ENCODE peak calls at places on chromosomes 1 and 21, in six cellular contexts. V is keratinocyte; Z is stimulated activated CD4-positive, alpha-beta T cell treated with anti-CD3 and anti-CD28 coated beads, Interleukin-1b, Interleukin-23, amount 100 ng/mL, for 4 hours; C is effector memory CD4-positive, alpha-beta T cell; G is amygdala; Y is endothelial cell. R is an unnamed sample.

GRCh38 chr21:45544449-45545235 is 2.4 kb upstream of the SLC19A1 start:
- DNase-seq in V (no peak), C (no peak), Z (no peak), Y (no peak), G (no peak), R (no peak)

GRCh38 chr1:153248480-153248879 is 11.0 kb upstream of the LORICRIN start:
- DNase-seq in C (no peak), Z (no peak), V (no peak), Y (no peak), G (no peak), R (no peak)

GRCh38 chr1:189693140-189693539 is 784.5 kb downstream of the BRINP3 start:
- DNase-seq in C (no peak), V (no peak), Z (no peak), G (no peak), Y (no peak), R (no peak)

GRCh38 chr1:101178341-101178687 is 58.5 kb upstream of the S1PR1 start:
- DNase-seq in Y (no peak), V (no peak), Z (no peak), G (no peak), C (no peak), R (no peak)

GRCh38 chr1:200234938-200235337 is 174.9 kb downstream of the ZNF281 start:
- DNase-seq in V (no peak), Z (no peak), C (no peak), G (no peak), Y (no peak), R (no peak)

GRCh38 chr1:58811303-58811702 is 27.5 kb upstream of the JUN start:
- DNase-seq in Z (no peak), G (no peak), V (peak; percentile 68), C (no peak), Y (no peak), R (no peak)

GRCh38 chr1:211145944-211146343 is 12.0 kb upstream of the KCNH1 start:
- DNase-seq in Y (no peak), V (no peak), Z (no peak), G (no peak), C (no peak), R (no peak)

GRCh38 chr1:231628207-231628876 is 1.8 kb downstream of the DISC1 start:
- DNase-seq in V (no peak), G (no peak), C (no peak), Z (peak; percentile 42), Y (no peak), R (no peak)

GRCh38 chr1:146012703-146013565 is 8.6 kb downstream of the HJV start:
- DNase-seq in Y (peak; percentile 49), V (no peak), G (no peak), Z (no peak), C (peak; percentile 29), R (no peak)

GRCh38 chr1:86616871-86617270 is 70.0 kb downstream of the CLCA4 start:
- DNase-seq in Y (no peak), C (no peak), Z (no peak), G (no peak), V (no peak), R (no peak)

GRCh38 chr1:183251959-183252450 is 65.9 kb downstream of the LAMC2 start:
- DNase-seq in Y (no peak), G (no peak), V (no peak), Z (no peak), C (no peak), R (no peak)

GRCh38 chr1:94191216-94191615 is 46.2 kb downstream of the ARHGAP29 start:
- DNase-seq in C (no peak), Y (no peak), V (no peak), Z (no peak), G (no peak), R (no peak)

GRCh38 chr1:205488074-205488723 is 16.3 kb upstream of the CDK18 start:
- DNase-seq in Z (no peak), G (no peak), C (no peak), V (no peak), Y (peak; percentile 65), R (no peak)

GRCh38 chr1:18569811-18570545 is 60.7 kb upstream of the PAX7 start:
- DNase-seq in Z (no peak), Y (no peak), V (no peak), C (no peak), G (no peak), R (peak; percentile 78)

GRCh38 chr1:246262281-246262680 is 244.8 kb downstream of the SMYD3 start:
- DNase-seq in Y (no peak), V (no peak), C (no peak), Z (no peak), G (no peak), R (no peak)

GRCh38 chr21:44876849-44877575 is 3.5 kb upstream of the PTTG1IP start:
- DNase-seq in Z (no peak), C (no peak), Y (no peak), V (no peak), G (no peak), R (no peak)

GRCh38 chr1:232613752-232614381 is 16.1 kb downstream of the SIPA1L2 start:
- DNase-seq in V (no peak), C (no peak), Z (no peak), Y (no peak), G (no peak), R (no peak)

GRCh38 chr1:154520333-154520732 is 18.1 kb upstream of the SHE start:
- DNase-seq in Y (no peak), C (no peak), V (no peak), G (no peak), Z (no peak), R (no peak)

GRCh38 chr1:210252621-210253041 is 20.0 kb downstream of the SERTAD4 start:
- DNase-seq in V (no peak), G (no peak), Y (peak; percentile 44), Z (no peak), C (no peak), R (no peak)

GRCh38 chr1:109864063-109864822 is 46.4 kb upstream of the CSF1 start:
- DNase-seq in Z (no peak), V (no peak), C (no peak), Y (no peak), G (no peak), R (no peak)